ENCODE peak calls at places on chromosomes 12 and 14, in five cellular contexts. E is CD8-positive, alpha-beta memory T cell; L is brain microvascular endothelial cell; F is substantia nigra; H is heart right ventricle. W is an unnamed sample.

GRCh38 chr14:39268393-39268792 is 34.7 kb downstream of the MIA2 start:
- DNase-seq in L (no peak), E (no peak), F (no peak), H (no peak), W (no peak)

GRCh38 chr12:22286569-22286968 is 47.9 kb downstream of the ST8SIA1 start:
- DNase-seq in H (no peak), L (peak), E (no peak), F (no peak), W (no peak)

GRCh38 chr14:68182492-68182891 is 362.9 kb downstream of the RAD51B start:
- DNase-seq in F (no peak), L (no peak), E (no peak), H (no peak), W (no peak)

GRCh38 chr14:93676416-93676958 is 111.8 kb downstream of the PRIMA1 start:
- DNase-seq in L (no peak), H (no peak), F (no peak), E (no peak), W (no peak)

GRCh38 chr12:132562489-132563045 is 47.8 kb downstream of the LRCOL1 start:
- DNase-seq in L (no peak), F (no peak), E (no peak), H (no peak), W (no peak)

GRCh38 chr12:52741378-52742195 is 35.6 kb downstream of the KRT76 start:
- DNase-seq in E (peak), L (peak), F (no peak), H (peak), W (no peak)

GRCh38 chr14:54555651-54556050 is 11.3 kb upstream of the SAMD4A start:
- DNase-seq in L (no peak), E (no peak), H (no peak), F (no peak), W (no peak)

GRCh38 chr14:104723651-104724406 is at the start of gene ADSS1:
- DNase-seq in E (peak), H (peak), L (no peak), F (no peak), W (no peak)

GRCh38 chr12:43501705-43502104 is 50.3 kb downstream of the ADAMTS20 start:
- DNase-seq in L (peak), E (no peak), H (no peak), F (no peak), W (no peak)

GRCh38 chr12:14953752-14954151 is 7.6 kb downstream of the ARHGDIB start:
- DNase-seq in E (no peak), H (no peak), F (no peak), L (no peak), W (no peak)

GRCh38 chr12:14954269-14954668 is 7.1 kb downstream of the ARHGDIB start:
- DNase-seq in H (no peak), E (peak), F (no peak), L (no peak), W (no peak)

GRCh38 chr12:14950982-14951746 is 10.2 kb downstream of the ARHGDIB start:
- DNase-seq in H (no peak), F (no peak), L (no peak), E (no peak), W (no peak)

GRCh38 chr12:14950421-14950820 is 11.0 kb downstream of the ARHGDIB start:
- DNase-seq in H (no peak), E (no peak), L (no peak), F (no peak), W (no peak)

GRCh38 chr12:14952295-14952995 is 9.0 kb downstream of the ARHGDIB start:
- DNase-seq in F (no peak), H (no peak), L (peak), E (peak), W (no peak)
- H3K27ac ChIP-seq in F (no peak), H (peak), L (peak), E (peak), W (no peak)

DNA sequence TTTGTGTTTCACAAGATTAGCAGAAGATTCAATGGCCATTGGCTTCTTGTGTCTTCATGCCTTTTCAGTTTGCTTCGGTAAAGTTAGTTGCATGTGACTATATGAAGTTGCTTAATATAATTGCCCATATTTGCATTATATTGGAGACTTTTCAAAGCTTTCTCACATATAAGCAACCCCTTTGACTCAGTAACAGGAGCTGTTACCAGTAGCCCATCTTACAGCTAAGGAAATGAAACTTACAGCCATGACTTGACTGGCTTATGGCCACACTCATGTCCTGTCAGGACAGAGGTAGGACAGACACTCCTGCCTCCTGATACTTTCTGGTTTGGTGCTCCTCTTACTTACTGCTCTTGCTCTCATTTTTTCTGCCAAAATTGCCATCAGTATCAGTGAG is 1082.1 kb downstream of the BCL11B start:
- DNase-seq in L (no peak), H (no peak), E (no peak), F (no peak), W (no peak)
- H3K27ac ChIP-seq in L (no peak), H (no peak), E (no peak), F (no peak), W (no peak)

GRCh38 chr14:64763801-64764511 is 59.7 kb downstream of the PLEKHG3 start:
- DNase-seq in E (no peak), H (no peak), F (no peak), L (peak), W (no peak)
- H3K27ac ChIP-seq in E (no peak), H (no peak), F (peak), L (peak), W (peak)

GRCh38 chr12:712172-712863 is 40.1 kb upstream of the WNK1 start:
- DNase-seq in E (no peak), L (peak), F (no peak), H (no peak), W (peak)
- H3K27ac ChIP-seq in E (no peak), L (peak), F (peak), H (no peak), W (peak)

DNA sequence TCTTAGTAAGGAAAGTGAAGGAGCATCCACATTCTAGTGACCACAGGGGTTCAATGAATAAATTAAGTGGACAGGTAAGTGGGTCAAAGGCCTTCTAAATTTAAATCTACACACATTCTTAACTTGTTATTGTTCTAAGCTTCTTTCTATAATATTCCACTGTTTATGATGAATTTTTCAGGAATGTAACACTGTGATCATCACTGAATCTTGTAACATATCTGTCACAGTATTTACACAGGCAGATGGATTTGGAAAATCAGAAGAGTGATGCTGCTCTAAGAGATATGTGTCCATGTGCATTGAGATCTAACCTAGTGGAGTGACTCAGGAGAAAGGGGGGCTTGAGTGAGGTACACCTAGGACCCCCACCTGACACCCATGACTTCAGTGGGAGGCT is 115.4 kb upstream of the OVCH1 start:
- DNase-seq in H (no peak), F (no peak), L (no peak), E (no peak), W (no peak)
- H3K27ac ChIP-seq in H (no peak), F (no peak), L (no peak), E (no peak), W (no peak)

GRCh38 chr12:87758271-87758670 is 270.9 kb downstream of the C12orf50 start:
- DNase-seq in F (no peak), H (no peak), E (no peak), L (no peak), W (no peak)
- H3K27ac ChIP-seq in F (no peak), H (no peak), E (no peak), L (no peak), W (no peak)

GRCh38 chr12:46492471-46493351 is 120.1 kb upstream of the SLC38A2 start:
- DNase-seq in E (no peak), H (no peak), L (peak), F (no peak), W (no peak)
- H3K27ac ChIP-seq in E (no peak), H (no peak), L (peak), F (no peak), W (no peak)

DNA sequence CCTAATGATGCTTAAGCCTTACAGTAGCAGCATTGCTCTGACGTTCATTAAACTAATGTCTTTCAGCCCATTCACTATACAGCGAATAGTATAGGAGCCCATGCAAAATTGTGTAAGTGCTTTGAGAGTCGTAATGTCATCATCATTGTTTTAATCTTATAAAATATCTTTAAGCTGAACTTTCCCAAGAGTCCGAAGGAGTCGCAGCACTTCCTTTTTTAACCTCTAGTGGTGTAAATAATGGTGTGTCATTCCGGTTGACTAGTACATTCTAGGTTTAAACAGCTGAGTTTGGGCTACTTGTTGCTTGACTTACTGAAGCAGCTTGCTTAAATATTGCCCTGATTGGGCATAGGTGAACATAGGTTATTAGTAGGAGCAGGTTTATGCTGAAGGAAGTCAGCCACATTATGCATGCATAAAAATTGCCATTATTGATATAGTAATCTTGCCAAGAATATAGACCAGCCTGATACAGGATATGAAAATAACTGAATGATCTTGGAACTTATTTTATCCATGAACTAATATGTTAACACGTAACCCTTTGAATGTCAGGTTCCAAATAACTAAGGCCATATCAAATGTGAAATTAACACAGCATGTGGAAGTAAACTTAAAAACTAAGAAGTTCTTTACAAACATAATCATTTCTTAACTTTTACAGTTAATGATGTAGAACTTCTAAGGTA is 2.6 kb downstream of the WNK1 start:
- DNase-seq in E (no peak), H (no peak), F (no peak), L (peak), W (no peak)
- H3K27ac ChIP-seq in E (peak), H (no peak), F (peak), L (peak), W (no peak)

GRCh38 chr14:23926543-23926942 is 27.0 kb upstream of the DHRS4 start:
- DNase-seq in L (no peak), E (no peak), H (no peak), F (no peak), W (no peak)

GRCh38 chr14:23931705-23932314 is 21.8 kb upstream of the DHRS4 start:
- DNase-seq in H (no peak), E (no peak), F (no peak), L (no peak), W (no peak)

GRCh38 chr14:23929822-23930294 is 23.7 kb upstream of the DHRS4 start:
- DNase-seq in F (no peak), E (peak), H (peak), L (peak), W (no peak)

GRCh38 chr14:23930742-23931141 is 22.8 kb upstream of the DHRS4 start:
- DNase-seq in L (peak), F (no peak), H (no peak), E (no peak), W (no peak)

DNA sequence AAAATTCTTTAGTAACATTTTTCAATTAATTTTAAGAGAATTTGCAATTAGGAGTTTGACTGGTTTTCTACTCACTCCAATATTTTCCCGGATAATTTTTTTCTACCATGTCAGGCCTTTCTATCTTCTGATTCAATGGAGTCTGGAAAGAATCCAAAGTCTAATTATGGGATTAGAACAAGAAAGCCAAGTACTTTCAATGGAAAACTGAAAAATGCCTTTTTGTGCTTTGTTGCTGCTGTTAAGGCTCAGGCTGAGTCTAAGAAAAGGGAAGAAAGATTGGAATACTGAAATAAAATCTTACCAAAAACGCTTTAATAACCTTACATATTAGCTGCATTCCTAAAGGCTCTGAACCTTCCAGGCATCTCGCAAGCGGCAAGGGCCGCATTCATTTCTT is 24.4 kb upstream of the DHRS4 start:
- DNase-seq in E (no peak), L (no peak), F (no peak), H (no peak), W (no peak)
- H3K27ac ChIP-seq in E (no peak), L (no peak), F (no peak), H (no peak), W (peak)